ENCODE peak calls at places on chromosomes 13 and 19, in nine cellular contexts. G is lung, T is fibroblast of lung, K is mammary epithelial cell, U is aorta, W is spleen, B is IMR-90, L is testis, P is cardiac muscle cell. O is an unnamed sample. For H3K4me1, the result is how much of the 10 kb centered on the place peaks cover.

GRCh38 chr19:16371540-16371986 is 46.9 kb downstream of the KLF2 start:
- DNase-seq in G (peak), T (no peak), K (no peak), U (peak), W (peak), B (no peak), L (peak), P (no peak), O (no peak)

GRCh38 chr19:21398851-21399250 is 1.9 kb downstream of the ZNF493 start:
- DNase-seq in G (no peak), T (peak), K (peak), U (no peak), W (no peak), B (peak), L (no peak), P (no peak), O (no peak)

GRCh38 chr19:45793178-45793564 is 526 bp upstream of the DMWD start:
- DNase-seq in G (no peak), T (no peak), K (no peak), U (no peak), W (no peak), B (no peak), L (no peak), P (no peak), O (peak)

GRCh38 chr13:109610517-109610916 is 175.9 kb downstream of the IRS2 start:
- DNase-seq in G (peak), T (peak), K (no peak), U (no peak), W (peak), B (no peak), L (peak), P (peak), O (no peak)

GRCh38 chr13:97252735-97253134 is 30.6 kb downstream of the MBNL2 start:
- DNase-seq in G (no peak), T (no peak), K (no peak), U (no peak), W (no peak), B (no peak), L (no peak), P (no peak), O (no peak)

GRCh38 chr19:39166571-39167391 is 30.0 kb upstream of the NCCRP1 start:
- DNase-seq in G (peak), T (peak), K (peak), U (peak), W (peak), B (no peak), L (peak), P (peak), O (peak)

GRCh38 chr13:99996177-99996705 is 14.7 kb downstream of the ZIC2 start:
- DNase-seq in G (no peak), T (peak), K (no peak), U (no peak), W (no peak), B (no peak), L (no peak), P (no peak), O (peak)

GRCh38 chr19:18439025-18439909 is 1.3 kb upstream of the ISYNA1 start:
- DNase-seq in G (no peak), T (no peak), K (no peak), U (no peak), W (peak), B (peak), L (peak), P (no peak), O (peak)

GRCh38 chr13:110396913-110397379 is 89.9 kb downstream of the COL4A2 start:
- DNase-seq in G (peak), T (peak), K (peak), U (peak), W (no peak), B (peak), L (peak), P (no peak), O (peak)

GRCh38 chr19:17797397-17798201 is 2.7 kb downstream of the B3GNT3 start:
- DNase-seq in G (no peak), T (no peak), K (peak), U (no peak), W (no peak), B (no peak), L (no peak), P (no peak), O (peak)

GRCh38 chr13:28499579-28499978 is 4.7 kb upstream of the FLT1 start:
- DNase-seq in G (no peak), T (no peak), K (no peak), U (no peak), W (no peak), B (peak), L (no peak), P (no peak), O (peak)

GRCh38 chr13:95099541-95099940 is 201.7 kb downstream of the ABCC4 start:
- DNase-seq in G (no peak), T (peak), K (peak), U (no peak), W (no peak), B (peak), L (no peak), P (no peak), O (peak)

GRCh38 chr13:67943116-67943515 is 713.0 kb upstream of the PCDH9 start:
- DNase-seq in G (no peak), T (peak), K (no peak), U (no peak), W (no peak), B (no peak), L (no peak), P (no peak), O (no peak)

GRCh38 chr13:73870970-73871935 is 263.0 kb downstream of the KLF12 start:
- DNase-seq in G (no peak), T (peak), K (no peak), U (no peak), W (no peak), B (peak), L (peak), P (no peak), O (peak)

GRCh38 chr19:55086730-55087541 is 11.3 kb downstream of the EPS8L1 start:
- DNase-seq in G (peak), T (peak), K (no peak), U (peak), W (peak), B (peak), L (peak), P (peak), O (peak)

GRCh38 chr19:58054792-58055482 is 4.1 kb upstream of the ZNF135 start:
- DNase-seq in G (no peak), T (peak), K (no peak), U (no peak), W (no peak), B (peak), L (peak), P (peak), O (peak)

GRCh38 chr19:10836478-10837325 is 690 bp upstream of the TMED1 start:
- DNase-seq in G (peak), T (peak), K (peak), U (peak), W (peak), B (no peak), L (peak), P (peak), O (peak)

GRCh38 chr19:46970815-46971214 is 48.8 kb upstream of the NPAS1 start:
- DNase-seq in G (no peak), T (no peak), K (no peak), U (no peak), W (no peak), B (peak), L (no peak), P (no peak), O (peak)

GRCh38 chr13:93472897-93473296 is 246.3 kb downstream of the GPC6 start:
- DNase-seq in G (no peak), T (no peak), K (no peak), U (no peak), W (peak), B (no peak), L (no peak), P (no peak), O (no peak)

GRCh38 chr13:92270990-92271389 is 872.6 kb downstream of the GPC5 start:
- DNase-seq in G (no peak), T (no peak), K (no peak), U (no peak), W (no peak), B (no peak), L (no peak), P (no peak), O (no peak)

GRCh38 chr19:7522072-7522922 is at the start of gene MCOLN1:
- DNase-seq in G (peak), T (peak), K (peak), U (peak), W (peak), B (peak), L (peak), P (peak), O (peak)

GRCh38 chr13:102484329-102484728 is 82.5 kb upstream of the FGF14 start:
- DNase-seq in G (no peak), T (peak), K (peak), U (no peak), W (no peak), B (peak), L (no peak), P (peak), O (no peak)

GRCh38 chr13:30832845-30833332 is 73.2 kb upstream of the MEDAG start:
- DNase-seq in G (no peak), T (no peak), K (peak), U (peak), W (no peak), B (no peak), L (peak), P (peak), O (no peak)

GRCh38 chr19:38682195-38682867 is 34.9 kb downstream of the ACTN4 start:
- DNase-seq in G (no peak), T (no peak), K (no peak), U (no peak), W (no peak), B (no peak), L (no peak), P (no peak), O (no peak)

GRCh38 chr19:47663911-47664771 is 49.1 kb upstream of the EHD2 start:
- DNase-seq in G (peak), T (peak), K (peak), U (no peak), W (no peak), B (peak), L (peak), P (peak), O (peak)

GRCh38 chr19:30390356-30390988 is 18.3 kb downstream of the ZNF536 start:
- DNase-seq in G (no peak), T (no peak), K (no peak), U (no peak), W (no peak), B (no peak), L (no peak), P (no peak), O (no peak)

GRCh38 chr13:52053460-52053859 is 29.0 kb downstream of the UTP14C start:
- DNase-seq in G (no peak), T (no peak), K (no peak), U (no peak), W (no peak), B (no peak), L (no peak), P (no peak), O (no peak)

GRCh38 chr13:106133025-106133424 is 402.4 kb downstream of the EFNB2 start:
- DNase-seq in G (no peak), T (peak), K (peak), U (no peak), W (no peak), B (peak), L (no peak), P (no peak), O (peak)

GRCh38 chr19:48818234-48818823 is 7.5 kb upstream of the BCAT2 start:
- DNase-seq in G (peak), T (no peak), K (no peak), U (no peak), W (no peak), B (no peak), L (no peak), P (no peak), O (no peak)

GRCh38 chr19:54470991-54471782 is 1.9 kb downstream of the CDC42EP5 start:
- DNase-seq in G (no peak), T (no peak), K (no peak), U (peak), W (peak), B (no peak), L (no peak), P (no peak), O (peak)

GRCh38 chr13:45749026-45749759 is 47.1 kb downstream of the CBY2 start:
- DNase-seq in G (no peak), T (no peak), K (no peak), U (no peak), W (no peak), B (no peak), L (no peak), P (no peak), O (no peak)

GRCh38 chr19:47109541-47110375 is 3.8 kb downstream of the ZC3H4 start:
- DNase-seq in G (no peak), T (peak), K (peak), U (no peak), W (peak), B (peak), L (no peak), P (no peak), O (no peak)

GRCh38 chr19:12866416-12867119 is 14.7 kb downstream of the DNASE2 start:
- DNase-seq in G (no peak), T (no peak), K (no peak), U (no peak), W (no peak), B (no peak), L (no peak), P (no peak), O (peak)

GRCh38 chr19:34241513-34242337 is 12.6 kb upstream of the GARRE1 start:
- DNase-seq in G (peak), T (no peak), K (no peak), U (no peak), W (no peak), B (no peak), L (no peak), P (peak), O (no peak)

GRCh38 chr13:74132768-74133656 is 1.2 kb downstream of the KLF12 start:
- DNase-seq in G (no peak), T (peak), K (peak), U (peak), W (peak), B (peak), L (peak), P (peak), O (peak)

GRCh38 chr13:21040120-21040834 is 21.1 kb downstream of the LATS2 start:
- DNase-seq in G (peak), T (no peak), K (no peak), U (no peak), W (no peak), B (no peak), L (no peak), P (no peak), O (no peak)

GRCh38 chr13:99371956-99372355 is 64.8 kb upstream of the GPR183 start:
- DNase-seq in G (no peak), T (no peak), K (no peak), U (no peak), W (no peak), B (no peak), L (no peak), P (no peak), O (no peak)

GRCh38 chr19:57334191-57334590 is 13.9 kb downstream of the ZNF543 start:
- DNase-seq in G (no peak), T (peak), K (peak), U (no peak), W (no peak), B (peak), L (peak), P (no peak), O (no peak)

GRCh38 chr19:2552859-2553258 is 76.9 kb downstream of the GADD45B start:
- DNase-seq in G (no peak), T (no peak), K (no peak), U (peak), W (peak), B (no peak), L (no peak), P (no peak), O (no peak)
- H3K4me1 ChIP-seq in G (under half), T (under half), K (under half), U (under half), W (half or more), B (under half), L (under half), P (under half), O (under half)

GRCh38 chr19:41860419-41861097 is 503 bp downstream of the RPS19 start:
- DNase-seq in G (peak), T (peak), K (no peak), U (no peak), W (no peak), B (no peak), L (no peak), P (no peak), O (peak)
- H3K4me1 ChIP-seq in G (under half), T (under half), K (under half), U (under half), W (half or more), B (under half), L (under half), P (under half), O (under half)

GRCh38 chr19:43766755-43767043 is 11.9 kb upstream of the SMG9 start:
- DNase-seq in G (no peak), T (no peak), K (no peak), U (no peak), W (no peak), B (no peak), L (no peak), P (no peak), O (no peak)

GRCh38 chr19:43760941-43761340 is 6.2 kb upstream of the SMG9 start:
- DNase-seq in G (no peak), T (no peak), K (no peak), U (no peak), W (no peak), B (peak), L (no peak), P (no peak), O (no peak)

GRCh38 chr19:43765109-43765876 is 10.5 kb upstream of the SMG9 start:
- DNase-seq in G (no peak), T (peak), K (peak), U (peak), W (peak), B (peak), L (no peak), P (no peak), O (peak)

GRCh38 chr19:43762814-43763213 is 8.1 kb upstream of the SMG9 start:
- DNase-seq in G (no peak), T (no peak), K (no peak), U (no peak), W (no peak), B (no peak), L (no peak), P (no peak), O (no peak)

DNA sequence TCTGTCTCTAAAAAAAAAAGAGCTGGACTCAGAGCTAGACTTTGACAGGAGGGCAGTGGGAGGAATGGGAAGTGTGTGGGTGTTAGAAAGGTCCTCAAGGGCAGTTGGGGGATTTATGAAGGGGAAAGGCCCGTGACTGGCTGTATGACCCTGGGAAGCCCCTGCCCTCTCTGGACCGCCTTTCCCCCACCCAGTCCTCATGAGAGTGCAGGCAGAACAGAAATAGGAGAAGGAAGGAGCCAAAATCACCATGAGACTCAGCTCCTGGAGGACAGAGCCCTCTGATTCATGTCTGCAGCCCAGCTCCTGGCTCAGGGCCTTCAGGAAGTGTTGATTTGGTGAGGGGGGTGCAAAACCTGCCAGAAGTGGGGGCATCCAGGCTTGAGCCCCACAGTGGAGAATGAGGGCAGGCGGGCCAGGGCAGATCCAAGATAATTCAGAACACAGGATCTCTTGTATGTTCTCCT is 8.7 kb upstream of the SMG9 start:
- DNase-seq in G (no peak), T (no peak), K (no peak), U (no peak), W (no peak), B (peak), L (no peak), P (no peak), O (no peak)
- H3K4me1 ChIP-seq in G (under half), T (under half), K (half or more), U (under half), W (half or more), B (under half), L (under half), P (under half), O (half or more)

GRCh38 chr13:50080856-50081105 is 65.5 kb downstream of the KCNRG start:
- DNase-seq in G (no peak), T (peak), K (peak), U (no peak), W (no peak), B (peak), L (no peak), P (no peak), O (no peak)

GRCh38 chr13:50081106-50081898 is 66.1 kb downstream of the KCNRG start:
- DNase-seq in G (peak), T (no peak), K (no peak), U (peak), W (peak), B (no peak), L (peak), P (peak), O (peak)

GRCh38 chr13:50082426-50083283 is 67.4 kb downstream of the KCNRG start:
- DNase-seq in G (peak), T (peak), K (peak), U (peak), W (peak), B (peak), L (peak), P (peak), O (peak)

GRCh38 chr13:50081899-50082425 is 66.7 kb downstream of the KCNRG start:
- DNase-seq in G (peak), T (peak), K (peak), U (peak), W (peak), B (peak), L (peak), P (peak), O (peak)

DNA sequence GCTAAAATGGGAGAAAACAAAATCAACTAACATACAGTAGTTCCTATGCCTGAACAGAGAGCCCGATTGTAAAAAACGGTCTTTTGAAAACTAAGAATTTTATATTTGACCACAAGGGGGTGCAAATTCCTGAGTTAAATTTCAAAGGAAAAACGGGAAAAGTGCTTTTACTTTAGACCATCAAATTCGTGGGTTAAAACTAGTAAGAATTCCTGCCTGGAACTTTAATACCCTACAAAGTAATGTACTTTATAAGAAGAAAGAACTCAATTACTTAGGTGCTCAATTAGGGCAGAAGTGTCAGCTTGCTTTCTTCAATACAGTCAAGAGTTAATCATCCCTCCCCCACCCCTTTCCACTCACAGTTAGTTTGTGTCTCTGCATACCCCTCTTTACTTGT is 69.8 kb downstream of the KCNRG start:
- DNase-seq in G (no peak), T (peak), K (peak), U (no peak), W (no peak), B (peak), L (no peak), P (peak), O (peak)
- H3K4me1 ChIP-seq in G (under half), T (under half), K (under half), U (under half), W (half or more), B (under half), L (under half), P (under half), O (under half)

O was measured in osteoblast.